ENCODE peak calls at places on chromosomes 16 and 17, in six cellular contexts. M is IMR-90, E is colonic mucosa, T is neural progenitor cell, H is kidney, C is HCT116. F is an unnamed sample.

GRCh38 chr17:57570740-57571344 is 174.3 kb downstream of the CCDC182 start:
- DNase-seq in M (no peak), E (no peak), T (no peak), H (peak), C (no peak), F (peak)

GRCh38 chr17:73711184-73711583 is 66.9 kb upstream of the SDK2 start:
- DNase-seq in M (no peak), E (no peak), T (no peak), H (no peak), C (no peak), F (no peak)

GRCh38 chr16:69712914-69713581 is 13.3 kb downstream of the NQO1 start:
- DNase-seq in M (no peak), E (no peak), T (no peak), H (no peak), C (no peak), F (no peak)

GRCh38 chr16:8931864-8932263 is 31.8 kb downstream of the USP7 start:
- DNase-seq in M (peak), E (peak), T (peak), H (no peak), C (no peak), F (peak)

GRCh38 chr17:51371732-51372151 is 111.4 kb downstream of the UTP18 start:
- DNase-seq in M (peak), E (peak), T (peak), H (no peak), C (peak), F (peak)

GRCh38 chr17:30104575-30105339 is 11.9 kb upstream of the NSRP1 start:
- DNase-seq in M (peak), E (peak), T (peak), H (peak), C (peak), F (peak)

GRCh38 chr16:58381661-58382060 is 10.6 kb upstream of the GINS3 start:
- DNase-seq in M (no peak), E (no peak), T (no peak), H (no peak), C (no peak), F (no peak)

GRCh38 chr16:85902366-85903155 is 3.6 kb downstream of the IRF8 start:
- DNase-seq in M (no peak), E (no peak), T (peak), H (peak), C (no peak), F (peak)

GRCh38 chr16:88785106-88785924 is at the start of gene PIEZO1:
- DNase-seq in M (peak), E (peak), T (peak), H (peak), C (no peak), F (peak)

GRCh38 chr16:2023098-2023925 is 3.4 kb upstream of the NHERF2 start:
- DNase-seq in M (peak), E (peak), T (peak), H (peak), C (peak), F (peak)

GRCh38 chr16:85894266-85894665 is 4.7 kb upstream of the IRF8 start:
- DNase-seq in M (no peak), E (peak), T (no peak), H (no peak), C (peak), F (peak)

GRCh38 chr16:14629612-14629918 is 495 bp downstream of the PARN start:
- DNase-seq in M (no peak), E (no peak), T (no peak), H (no peak), C (no peak), F (no peak)

GRCh38 chr17:238071-238963 is 56.9 kb upstream of the DOC2B start:
- DNase-seq in M (no peak), E (peak), T (no peak), H (peak), C (no peak), F (no peak)

GRCh38 chr17:81991684-81992513 is 14.5 kb downstream of the ASPSCR1 start:
- DNase-seq in M (peak), E (peak), T (peak), H (peak), C (no peak), F (peak)

GRCh38 chr16:57192720-57193486 is 6.8 kb downstream of the RSPRY1 start:
- DNase-seq in M (peak), E (no peak), T (no peak), H (no peak), C (no peak), F (no peak)

GRCh38 chr17:82350182-82351030 is 8.6 kb upstream of the TEX19 start:
- DNase-seq in M (no peak), E (no peak), T (no peak), H (no peak), C (peak), F (peak)

GRCh38 chr17:15236281-15237105 is 28.6 kb downstream of the PMP22 start:
- DNase-seq in M (peak), E (no peak), T (no peak), H (no peak), C (no peak), F (no peak)

GRCh38 chr16:12143776-12144175 is 167.2 kb downstream of the SNX29 start:
- DNase-seq in M (no peak), E (no peak), T (no peak), H (no peak), C (no peak), F (no peak)

GRCh38 chr17:28384281-28385036 is 13.0 kb downstream of the SARM1 start:
- DNase-seq in M (no peak), E (peak), T (peak), H (peak), C (no peak), F (peak)

GRCh38 chr16:30377812-30378235 is 3.2 kb downstream of the MYL11 start:
- DNase-seq in M (peak), E (peak), T (peak), H (peak), C (peak), F (peak)

DNA sequence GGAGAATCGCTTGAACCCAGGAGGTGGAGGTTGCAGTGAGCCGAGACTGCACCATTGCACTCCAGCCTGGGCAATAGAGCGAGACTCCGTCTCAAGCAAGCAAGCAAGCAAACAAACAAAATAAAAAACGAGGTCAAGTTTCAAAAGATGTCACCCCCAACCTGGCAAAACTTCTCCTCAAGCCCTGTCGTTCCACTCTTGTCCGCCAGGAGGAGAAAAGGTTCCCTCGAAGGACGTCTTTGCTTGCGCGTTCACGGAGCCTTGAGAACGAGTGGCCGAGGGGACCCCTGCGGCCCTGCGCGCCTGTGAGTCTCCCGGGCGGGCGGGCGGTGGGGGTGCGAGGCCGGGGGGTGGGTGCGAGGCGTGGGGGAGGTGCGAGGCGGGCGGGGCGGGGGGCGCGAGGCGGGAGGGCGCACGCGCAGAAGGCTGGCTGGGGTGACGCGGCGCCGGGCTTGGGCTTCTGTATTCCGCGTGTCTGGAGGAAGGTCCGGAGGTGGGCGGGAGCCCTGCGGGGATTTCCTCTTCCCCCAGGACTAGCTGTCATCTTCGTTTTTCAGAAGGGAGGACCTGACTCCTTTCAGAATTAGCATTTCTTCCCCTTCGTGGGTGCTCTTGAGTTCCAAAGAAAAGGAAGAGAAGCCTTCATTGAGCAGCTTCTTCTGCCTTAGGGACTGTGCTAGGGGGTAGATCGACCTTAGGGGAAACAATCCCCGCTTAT is 3.7 kb downstream of the SLC52A1 start:
- DNase-seq in M (peak), E (peak), T (peak), H (peak), C (peak), F (peak)
- H3K9ac ChIP-seq in M (peak), E (peak), T (no peak), H (no peak), C (peak), F (no peak)

GRCh38 chr17:75764711-75765421 is at the start of gene GALK1:
- DNase-seq in M (peak), E (peak), T (peak), H (peak), C (no peak), F (peak)
- TF ChIP-seq CTCF in M (peak), E (no peak), T (peak), H (peak), C (peak), F (peak)

GRCh38 chr16:18832613-18833012 is 31.3 kb upstream of the ARL6IP1 start:
- DNase-seq in M (no peak), E (no peak), T (peak), H (no peak), C (no peak), F (no peak)
- H3K27ac ChIP-seq in M (no peak), E (no peak), T (peak), H (no peak), C (no peak), F (no peak)

DNA sequence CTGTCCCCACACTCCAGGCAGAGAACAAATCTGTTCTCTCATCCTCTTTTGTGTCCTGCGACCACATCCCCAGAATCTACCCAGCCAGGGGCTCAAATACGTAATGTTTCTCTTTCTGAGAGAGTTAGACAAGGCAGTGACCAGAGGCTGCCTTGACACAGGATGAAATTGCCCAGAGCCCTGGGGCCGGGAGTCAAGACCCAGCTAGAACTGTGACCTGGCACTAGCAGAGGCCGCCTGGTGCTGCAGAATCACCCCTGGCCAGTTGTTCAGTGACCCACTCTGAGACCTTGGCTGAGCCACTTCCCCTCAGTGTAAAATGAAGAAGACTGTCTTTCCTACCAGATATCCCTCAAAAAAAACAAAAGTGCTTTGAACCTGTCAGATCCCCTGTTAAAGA is 72.5 kb downstream of the USP22 start:
- DNase-seq in M (no peak), E (no peak), T (no peak), H (no peak), C (no peak), F (no peak)
- H3K9ac ChIP-seq in M (no peak), E (no peak), T (no peak), H (no peak), C (no peak), F (no peak)

GRCh38 chr16:48113471-48113870 is 42.3 kb downstream of the ABCC12 start:
- DNase-seq in M (no peak), E (no peak), T (peak), H (no peak), C (no peak), F (peak)
- TF ChIP-seq CTCF in M (no peak), E (no peak), T (peak), H (no peak), C (peak), F (peak)

F was measured in endodermal cell.